ENCODE peak calls at places on chromosomes 2 and 18, in eight cellular contexts. G is hepatocyte, S is HL-60, Y is neural progenitor cell, I is AG04449, L is right atrium auricular region, E is body of pancreas, X is cardiac fibroblast. N is an unnamed sample.

GRCh38 chr2:102112692-102113665 is 29.6 kb upstream of the IL1R1 start:
- DNase-seq in G (no peak), S (no peak), Y (no peak), I (no peak), L (no peak), E (no peak), X (peak), N (no peak)

GRCh38 chr2:148565272-148565894 is 79.2 kb upstream of the EPC2 start:
- DNase-seq in G (no peak), S (no peak), Y (peak), I (no peak), L (no peak), E (no peak), X (peak), N (no peak)

GRCh38 chr2:144377929-144378328 is 142.0 kb downstream of the ZEB2 start:
- DNase-seq in G (no peak), S (no peak), Y (no peak), I (no peak), L (no peak), E (no peak), X (peak), N (no peak)

GRCh38 chr18:10926565-10927194 is 222.7 kb downstream of the PIEZO2 start:
- DNase-seq in G (no peak), S (no peak), Y (no peak), I (no peak), L (no peak), E (no peak), X (peak), N (no peak)

GRCh38 chr2:111057721-111058120 is 63.0 kb upstream of the BCL2L11 start:
- DNase-seq in G (peak), S (no peak), Y (no peak), I (no peak), L (peak), E (no peak), X (no peak), N (no peak)

GRCh38 chr2:169073972-169074751 is 4.8 kb downstream of the DHRS9 start:
- DNase-seq in G (no peak), S (no peak), Y (no peak), I (no peak), L (no peak), E (no peak), X (no peak), N (no peak)

GRCh38 chr2:240531038-240531437 is 26.8 kb downstream of the ANKMY1 start:
- DNase-seq in G (no peak), S (no peak), Y (no peak), I (no peak), L (no peak), E (no peak), X (no peak), N (no peak)

GRCh38 chr2:152466041-152466440 is 131.1 kb downstream of the FMNL2 start:
- DNase-seq in G (peak), S (no peak), Y (no peak), I (no peak), L (no peak), E (peak), X (peak), N (no peak)

GRCh38 chr18:45608400-45608799 is 6.9 kb upstream of the SLC14A2 start:
- DNase-seq in G (no peak), S (no peak), Y (no peak), I (no peak), L (no peak), E (no peak), X (peak), N (no peak)

GRCh38 chr2:121828281-121828731 is 72.9 kb downstream of the TSN start:
- DNase-seq in G (no peak), S (no peak), Y (no peak), I (no peak), L (no peak), E (no peak), X (no peak), N (no peak)

GRCh38 chr2:106960633-106961205 is 74.8 kb upstream of the ST6GAL2 start:
- DNase-seq in G (no peak), S (no peak), Y (peak), I (no peak), L (no peak), E (no peak), X (peak), N (no peak)

GRCh38 chr2:173016451-173016850 is 59.2 kb upstream of the MAP3K20 start:
- DNase-seq in G (no peak), S (no peak), Y (no peak), I (no peak), L (no peak), E (no peak), X (no peak), N (no peak)

GRCh38 chr2:55721601-55722215 is 28.1 kb upstream of the PNPT1 start:
- DNase-seq in G (peak), S (no peak), Y (no peak), I (no peak), L (no peak), E (no peak), X (no peak), N (no peak)

GRCh38 chr18:45270289-45270771 is 344.9 kb upstream of the SLC14A2 start:
- DNase-seq in G (no peak), S (no peak), Y (no peak), I (no peak), L (no peak), E (no peak), X (no peak), N (no peak)

GRCh38 chr2:129720761-129721160 is 258.7 kb upstream of the RAB6C start:
- DNase-seq in G (no peak), S (no peak), Y (no peak), I (no peak), L (no peak), E (no peak), X (no peak), N (no peak)

GRCh38 chr2:69013837-69014796 is 1.1 kb downstream of the ANTXR1 start:
- DNase-seq in G (peak), S (no peak), Y (peak), I (no peak), L (no peak), E (no peak), X (peak), N (no peak)

GRCh38 chr2:74191596-74192380 is 6.6 kb upstream of the MTHFD2 start:
- DNase-seq in G (no peak), S (no peak), Y (no peak), I (no peak), L (no peak), E (peak), X (no peak), N (no peak)

GRCh38 chr2:44964704-44965343 is 23.3 kb downstream of the SIX3 start:
- DNase-seq in G (no peak), S (no peak), Y (peak), I (no peak), L (no peak), E (no peak), X (no peak), N (no peak)

GRCh38 chr2:36338827-36339145 is 16.8 kb upstream of the CRIM1 start:
- DNase-seq in G (no peak), S (no peak), Y (no peak), I (no peak), L (no peak), E (no peak), X (peak), N (no peak)

GRCh38 chr18:28512357-28512756 is 335.4 kb upstream of the CDH2 start:
- DNase-seq in G (no peak), S (no peak), Y (no peak), I (no peak), L (no peak), E (no peak), X (peak), N (no peak)

GRCh38 chr2:127106457-127106997 is 427 bp downstream of the BIN1 start:
- DNase-seq in G (peak), S (no peak), Y (peak), I (no peak), L (no peak), E (peak), X (no peak), N (peak)

GRCh38 chr2:37645363-37645762 is 26.1 kb downstream of the CDC42EP3 start:
- DNase-seq in G (no peak), S (no peak), Y (no peak), I (no peak), L (no peak), E (no peak), X (peak), N (no peak)

GRCh38 chr2:64404743-64405142 is 49.2 kb upstream of the LGALSL start:
- DNase-seq in G (peak), S (no peak), Y (peak), I (no peak), L (peak), E (peak), X (peak), N (no peak)

GRCh38 chr2:79832540-79833234 is 319.8 kb downstream of the CTNNA2 start:
- DNase-seq in G (no peak), S (no peak), Y (peak), I (no peak), L (no peak), E (no peak), X (no peak), N (no peak)

GRCh38 chr2:165224941-165225340 is 14.3 kb upstream of the SCN2A start:
- DNase-seq in G (no peak), S (no peak), Y (no peak), I (no peak), L (no peak), E (no peak), X (no peak), N (no peak)

GRCh38 chr2:225891013-225891412 is 491.5 kb downstream of the NYAP2 start:
- DNase-seq in G (no peak), S (no peak), Y (no peak), I (no peak), L (no peak), E (no peak), X (no peak), N (no peak)

GRCh38 chr18:66079401-66079800 is 328.6 kb downstream of the CDH7 start:
- DNase-seq in G (no peak), S (no peak), Y (no peak), I (no peak), L (no peak), E (no peak), X (no peak), N (no peak)

GRCh38 chr2:168466834-168467565 is 10.9 kb downstream of the CERS6 start:
- DNase-seq in G (no peak), S (no peak), Y (no peak), I (no peak), L (no peak), E (no peak), X (no peak), N (no peak)

GRCh38 chr2:38863061-38863695 is 12.6 kb downstream of the DHX57 start:
- DNase-seq in G (no peak), S (no peak), Y (no peak), I (no peak), L (no peak), E (no peak), X (no peak), N (no peak)

GRCh38 chr18:79900610-79901570 is 50.6 kb downstream of the SLC66A2 start:
- DNase-seq in G (no peak), S (no peak), Y (no peak), I (no peak), L (peak), E (no peak), X (no peak), N (no peak)

GRCh38 chr2:164967781-164968228 is 12.5 kb upstream of the SLC38A11 start:
- DNase-seq in G (peak), S (no peak), Y (peak), I (peak), L (no peak), E (no peak), X (peak), N (no peak)

GRCh38 chr2:226656367-226656766 is 143.3 kb downstream of the IRS1 start:
- DNase-seq in G (no peak), S (no peak), Y (no peak), I (no peak), L (no peak), E (no peak), X (peak), N (no peak)

GRCh38 chr2:102131564-102131963 is 11.0 kb upstream of the IL1R1 start:
- DNase-seq in G (no peak), S (no peak), Y (no peak), I (no peak), L (no peak), E (no peak), X (no peak), N (no peak)

GRCh38 chr2:72081450-72081849 is 66.2 kb downstream of the CYP26B1 start:
- DNase-seq in G (no peak), S (no peak), Y (no peak), I (no peak), L (no peak), E (no peak), X (peak), N (no peak)

GRCh38 chr2:24827321-24828261 is 34.4 kb downstream of the CENPO start:
- DNase-seq in G (peak), S (peak), Y (peak), I (peak), L (peak), E (peak), X (peak), N (peak)

GRCh38 chr2:208269091-208269490 is 3.0 kb downstream of the PIKFYVE start:
- DNase-seq in G (peak), S (no peak), Y (no peak), I (no peak), L (no peak), E (no peak), X (no peak), N (no peak)

GRCh38 chr2:154495455-154495868 is 203.0 kb upstream of the KCNJ3 start:
- DNase-seq in G (peak), S (no peak), Y (no peak), I (no peak), L (no peak), E (no peak), X (no peak), N (no peak)

GRCh38 chr2:110806053-110806452 is 73.7 kb downstream of the ACOXL start:
- DNase-seq in G (no peak), S (no peak), Y (no peak), I (no peak), L (no peak), E (no peak), X (no peak), N (no peak)

GRCh38 chr2:28340312-28341202 is 52.1 kb upstream of the FOSL2 start:
- DNase-seq in G (no peak), S (no peak), Y (no peak), I (no peak), L (no peak), E (no peak), X (no peak), N (no peak)

GRCh38 chr2:149033716-149034115 is 4.8 kb upstream of the LYPD6B start:
- DNase-seq in G (peak), S (no peak), Y (peak), I (no peak), L (no peak), E (peak), X (no peak), N (no peak)

GRCh38 chr2:235170536-235171510 is 219.0 kb downstream of the SH3BP4 start:
- DNase-seq in G (peak), S (no peak), Y (peak), I (peak), L (no peak), E (peak), X (peak), N (no peak)
- TF ChIP-seq CTCF in G (peak), S (no peak), Y (peak), I (peak), L (no peak), E (no peak), X (peak), N (no peak)

GRCh38 chr18:41767960-41768359 is 187.1 kb upstream of the PIK3C3 start:
- DNase-seq in G (peak), S (no peak), Y (peak), I (peak), L (no peak), E (no peak), X (peak), N (no peak)
- TF ChIP-seq CTCF in G (peak), S (no peak), Y (peak), I (peak), L (no peak), E (no peak), X (peak), N (no peak)

DNA sequence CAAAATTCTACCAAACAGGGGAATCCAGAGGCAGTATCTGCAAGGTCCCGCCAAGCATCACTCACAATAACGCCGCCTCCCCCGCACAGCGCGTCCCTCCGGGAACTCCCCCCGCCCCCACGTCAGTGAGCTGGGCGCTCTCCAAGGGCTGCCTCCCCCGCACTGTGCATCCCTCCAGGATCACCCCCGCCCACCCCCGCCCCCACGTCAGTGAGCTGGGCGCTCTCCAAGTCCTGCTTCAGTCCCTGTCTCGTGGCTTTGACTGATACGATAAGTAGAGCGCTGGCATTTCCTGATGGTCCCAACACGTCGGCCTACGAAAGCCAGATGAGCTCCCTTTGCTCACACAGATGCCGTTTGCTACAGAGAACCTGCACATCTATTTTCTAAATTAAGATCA is 130.7 kb upstream of the TPO start:
- DNase-seq in G (no peak), S (no peak), Y (peak), I (no peak), L (no peak), E (no peak), X (peak), N (no peak)
- TF ChIP-seq CTCF in G (no peak), S (no peak), Y (no peak), I (no peak), L (no peak), E (no peak), X (no peak), N (no peak)

GRCh38 chr2:677056-677949 is at the start of gene TMEM18:
- DNase-seq in G (peak), S (peak), Y (peak), I (peak), L (peak), E (peak), X (peak), N (peak)
- TF ChIP-seq CTCF in G (peak), S (no peak), Y (peak), I (peak), L (peak), E (peak), X (peak), N (no peak)

DNA sequence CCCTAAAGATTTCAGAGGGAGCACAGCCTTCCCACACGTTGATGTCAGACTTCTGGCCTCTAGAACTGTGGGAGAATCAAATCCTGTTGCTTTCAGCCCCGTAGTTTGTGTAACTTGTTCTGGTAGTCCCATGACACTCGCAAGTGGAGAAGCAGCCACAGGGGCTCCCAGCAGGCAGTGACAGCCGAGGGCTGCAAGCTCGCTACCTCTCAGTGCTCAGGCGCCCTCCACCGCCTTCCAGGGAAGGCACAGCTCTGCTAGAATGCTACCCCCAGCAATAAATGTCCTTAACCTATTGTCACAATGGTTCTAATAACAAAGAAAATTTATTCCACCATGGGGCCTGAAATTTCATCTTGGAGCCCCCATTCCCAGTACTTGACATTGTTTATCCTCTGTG is 143.1 kb upstream of the ZNF236 start:
- DNase-seq in G (peak), S (no peak), Y (peak), I (no peak), L (no peak), E (no peak), X (no peak), N (no peak)
- TF ChIP-seq CTCF in G (peak), S (no peak), Y (peak), I (no peak), L (no peak), E (no peak), X (no peak), N (no peak)

GRCh38 chr2:231600619-231601355 is 8.1 kb downstream of the TEX44 start:
- DNase-seq in G (no peak), S (no peak), Y (no peak), I (no peak), L (no peak), E (no peak), X (no peak), N (no peak)
- TF ChIP-seq CTCF in G (no peak), S (no peak), Y (no peak), I (no peak), L (no peak), E (no peak), X (no peak), N (no peak)

N was measured in omental fat pad.